ENCODE peak calls at places on chromosomes 12 and 14, in eight cellular contexts. One of them, this sample, is unnamed.

GRCh38 chr14:24415421-24416253 is 13.8 kb downstream of the CBLN3 start:
- DNase-seq in IMR-90: no peak
- DNase-seq in upper lobe of left lung: peak; percentile 8
- DNase-seq in psoas muscle: no peak
- DNase-seq in sigmoid colon: no peak
- DNase-seq in retinal pigment epithelial cell: no peak
- DNase-seq in fibroblast of lung: no peak
- DNase-seq in hepatocyte: no peak
- DNase-seq in this sample: no peak

GRCh38 chr12:116891019-116891418 is 9.8 kb upstream of the HRK start:
- DNase-seq in IMR-90: no peak
- DNase-seq in hepatocyte: no peak
- DNase-seq in fibroblast of lung: no peak
- DNase-seq in upper lobe of left lung: no peak
- DNase-seq in psoas muscle: no peak
- DNase-seq in sigmoid colon: no peak
- DNase-seq in retinal pigment epithelial cell: no peak
- DNase-seq in this sample: no peak

GRCh38 chr14:92690171-92691011 is 58.0 kb downstream of the LGMN start:
- DNase-seq in sigmoid colon: peak; percentile 63
- DNase-seq in IMR-90: peak; percentile 59
- DNase-seq in psoas muscle: no peak
- DNase-seq in hepatocyte: peak; percentile 77
- DNase-seq in upper lobe of left lung: peak; percentile 56
- DNase-seq in retinal pigment epithelial cell: no peak
- DNase-seq in fibroblast of lung: peak; percentile 54
- DNase-seq in this sample: no peak

GRCh38 chr14:99181246-99181645 is 90.8 kb downstream of the BCL11B start:
- DNase-seq in hepatocyte: no peak
- DNase-seq in IMR-90: no peak
- DNase-seq in sigmoid colon: no peak
- DNase-seq in retinal pigment epithelial cell: no peak
- DNase-seq in psoas muscle: no peak
- DNase-seq in upper lobe of left lung: no peak
- DNase-seq in fibroblast of lung: no peak
- DNase-seq in this sample: no peak

GRCh38 chr12:34391771-34392581 is 369.7 kb downstream of the ALG10 start:
- DNase-seq in upper lobe of left lung: peak; percentile 8
- DNase-seq in psoas muscle: peak; percentile 12
- DNase-seq in hepatocyte: no peak
- DNase-seq in retinal pigment epithelial cell: no peak
- DNase-seq in IMR-90: no peak
- DNase-seq in fibroblast of lung: no peak
- DNase-seq in sigmoid colon: peak; percentile 55
- DNase-seq in this sample: no peak

GRCh38 chr12:49347307-49348237 is 884 bp downstream of the DNAJC22 start:
- DNase-seq in psoas muscle: peak; percentile 89
- DNase-seq in fibroblast of lung: peak; percentile 89
- DNase-seq in sigmoid colon: peak; percentile 86
- DNase-seq in retinal pigment epithelial cell: peak; percentile 63
- DNase-seq in hepatocyte: peak; percentile 94
- DNase-seq in IMR-90: peak; percentile 89
- DNase-seq in upper lobe of left lung: peak; percentile 68
- DNase-seq in this sample: no peak

GRCh38 chr14:51616256-51616655 is 35.5 kb upstream of the FRMD6 start:
- DNase-seq in psoas muscle: no peak
- DNase-seq in retinal pigment epithelial cell: no peak
- DNase-seq in fibroblast of lung: no peak
- DNase-seq in sigmoid colon: no peak
- DNase-seq in upper lobe of left lung: no peak
- DNase-seq in hepatocyte: no peak
- DNase-seq in IMR-90: peak; percentile 42
- DNase-seq in this sample: no peak

GRCh38 chr12:104825408-104825807 is 132.7 kb downstream of the SLC41A2 start:
- DNase-seq in retinal pigment epithelial cell: no peak
- DNase-seq in psoas muscle: no peak
- DNase-seq in IMR-90: peak; percentile 6
- DNase-seq in upper lobe of left lung: no peak
- DNase-seq in hepatocyte: no peak
- DNase-seq in sigmoid colon: no peak
- DNase-seq in fibroblast of lung: peak; percentile 18
- DNase-seq in this sample: no peak

GRCh38 chr14:100708349-100709217 is 18.1 kb upstream of the DLK1 start:
- DNase-seq in hepatocyte: peak; percentile 84
- DNase-seq in sigmoid colon: peak; percentile 89
- DNase-seq in upper lobe of left lung: peak; percentile 84
- DNase-seq in IMR-90: peak; percentile 22
- DNase-seq in psoas muscle: peak; percentile 75
- DNase-seq in retinal pigment epithelial cell: no peak
- DNase-seq in fibroblast of lung: peak; percentile 74
- DNase-seq in this sample: no peak

GRCh38 chr14:24231263-24232120 is 675 bp downstream of the NEDD8 start:
- DNase-seq in sigmoid colon: no peak
- DNase-seq in hepatocyte: no peak
- DNase-seq in retinal pigment epithelial cell: no peak
- DNase-seq in IMR-90: no peak
- DNase-seq in fibroblast of lung: no peak
- DNase-seq in upper lobe of left lung: no peak
- DNase-seq in psoas muscle: no peak
- DNase-seq in this sample: no peak

GRCh38 chr12:28459481-28459880 is 269.2 kb downstream of the CCDC91 start:
- DNase-seq in sigmoid colon: no peak
- DNase-seq in psoas muscle: no peak
- DNase-seq in fibroblast of lung: no peak
- DNase-seq in upper lobe of left lung: no peak
- DNase-seq in IMR-90: no peak
- DNase-seq in hepatocyte: no peak
- DNase-seq in retinal pigment epithelial cell: no peak
- DNase-seq in this sample: no peak

GRCh38 chr14:85528080-85528881 is 1.7 kb upstream of the FLRT2 start:
- DNase-seq in hepatocyte: peak; percentile 81
- DNase-seq in upper lobe of left lung: no peak
- DNase-seq in retinal pigment epithelial cell: no peak
- DNase-seq in sigmoid colon: peak; percentile 66
- DNase-seq in fibroblast of lung: peak; percentile 93
- DNase-seq in psoas muscle: peak; percentile 38
- DNase-seq in IMR-90: peak; percentile 90
- DNase-seq in this sample: peak; percentile 82

GRCh38 chr14:49934638-49935037 is 41.8 kb downstream of the ARF6 start:
- DNase-seq in fibroblast of lung: peak; percentile 37
- DNase-seq in sigmoid colon: no peak
- DNase-seq in retinal pigment epithelial cell: no peak
- DNase-seq in IMR-90: peak; percentile 19
- DNase-seq in upper lobe of left lung: no peak
- DNase-seq in hepatocyte: no peak
- DNase-seq in psoas muscle: no peak
- DNase-seq in this sample: no peak

GRCh38 chr12:26471560-26471959 is 276.2 kb downstream of the SSPN start:
- DNase-seq in IMR-90: peak; percentile 68
- DNase-seq in fibroblast of lung: peak; percentile 11
- DNase-seq in retinal pigment epithelial cell: no peak
- DNase-seq in upper lobe of left lung: peak; percentile 37
- DNase-seq in psoas muscle: no peak
- DNase-seq in sigmoid colon: no peak
- DNase-seq in hepatocyte: no peak
- DNase-seq in this sample: no peak

GRCh38 chr14:106883218-106883692 is 1356.9 kb downstream of the TMEM121 start:
- DNase-seq in psoas muscle: no peak
- DNase-seq in sigmoid colon: no peak
- DNase-seq in hepatocyte: no peak
- DNase-seq in upper lobe of left lung: no peak
- DNase-seq in retinal pigment epithelial cell: no peak
- DNase-seq in IMR-90: no peak
- DNase-seq in fibroblast of lung: no peak
- DNase-seq in this sample: no peak

GRCh38 chr12:91704446-91704845 is 441.2 kb downstream of the BTG1 start:
- DNase-seq in sigmoid colon: no peak
- DNase-seq in hepatocyte: no peak
- DNase-seq in retinal pigment epithelial cell: peak; percentile 20
- DNase-seq in fibroblast of lung: peak; percentile 37
- DNase-seq in upper lobe of left lung: no peak
- DNase-seq in psoas muscle: no peak
- DNase-seq in IMR-90: peak; percentile 19
- DNase-seq in this sample: no peak

GRCh38 chr14:100735271-100735670 is 8.6 kb downstream of the DLK1 start:
- DNase-seq in fibroblast of lung: no peak
- DNase-seq in psoas muscle: no peak
- DNase-seq in hepatocyte: no peak
- DNase-seq in IMR-90: no peak
- DNase-seq in sigmoid colon: peak; percentile 44
- DNase-seq in retinal pigment epithelial cell: no peak
- DNase-seq in upper lobe of left lung: no peak
- DNase-seq in this sample: no peak

GRCh38 chr12:1373887-1374286 is 220.5 kb downstream of the FBXL14 start:
- DNase-seq in upper lobe of left lung: no peak
- DNase-seq in retinal pigment epithelial cell: no peak
- DNase-seq in fibroblast of lung: peak; percentile 72
- DNase-seq in hepatocyte: no peak
- DNase-seq in psoas muscle: no peak
- DNase-seq in IMR-90: peak; percentile 67
- DNase-seq in sigmoid colon: no peak
- DNase-seq in this sample: peak; percentile 65

DNA sequence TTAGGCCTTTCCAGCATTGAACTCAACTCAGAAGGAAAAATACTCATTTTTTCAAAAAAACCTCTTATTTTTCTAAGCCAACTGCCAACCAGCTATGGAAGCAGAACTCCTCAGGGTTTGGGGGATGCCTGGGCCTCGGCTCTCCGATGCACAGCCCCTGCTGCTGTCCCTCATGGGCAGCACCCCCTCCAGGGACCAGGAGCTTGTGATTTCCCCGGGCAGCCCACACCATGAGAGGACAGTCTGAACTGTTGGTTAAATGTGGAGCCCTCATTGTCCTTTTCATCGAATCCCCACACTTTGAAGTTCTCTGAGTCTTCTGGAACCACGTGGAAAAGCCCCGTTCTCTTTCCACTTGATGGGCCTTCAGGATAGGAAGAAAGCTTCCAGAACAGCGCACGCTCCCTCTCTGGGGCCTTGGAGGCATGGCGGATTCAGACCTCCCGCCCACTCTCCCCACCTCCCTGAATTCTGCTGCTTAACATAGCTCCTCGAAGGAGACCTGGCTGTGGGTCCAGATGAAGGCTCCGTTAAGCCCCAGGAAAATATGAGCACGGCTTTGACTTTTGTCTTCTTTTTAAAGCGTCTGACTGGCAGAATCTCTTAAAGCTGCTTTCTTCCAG is 156.6 kb downstream of the CALM1 start:
- DNase-seq in sigmoid colon: no peak
- DNase-seq in fibroblast of lung: no peak
- DNase-seq in retinal pigment epithelial cell: no peak
- DNase-seq in psoas muscle: no peak
- DNase-seq in hepatocyte: no peak
- DNase-seq in IMR-90: no peak
- DNase-seq in upper lobe of left lung: no peak
- DNase-seq in this sample: no peak
- TF ChIP-seq CTCF in sigmoid colon: no peak
- TF ChIP-seq CTCF in fibroblast of lung: no peak
- TF ChIP-seq CTCF in retinal pigment epithelial cell: no peak
- TF ChIP-seq CTCF in psoas muscle: no peak
- TF ChIP-seq CTCF in hepatocyte: no peak
- TF ChIP-seq CTCF in IMR-90: no peak
- TF ChIP-seq CTCF in upper lobe of left lung: no peak
- TF ChIP-seq CTCF in this sample: no peak

DNA sequence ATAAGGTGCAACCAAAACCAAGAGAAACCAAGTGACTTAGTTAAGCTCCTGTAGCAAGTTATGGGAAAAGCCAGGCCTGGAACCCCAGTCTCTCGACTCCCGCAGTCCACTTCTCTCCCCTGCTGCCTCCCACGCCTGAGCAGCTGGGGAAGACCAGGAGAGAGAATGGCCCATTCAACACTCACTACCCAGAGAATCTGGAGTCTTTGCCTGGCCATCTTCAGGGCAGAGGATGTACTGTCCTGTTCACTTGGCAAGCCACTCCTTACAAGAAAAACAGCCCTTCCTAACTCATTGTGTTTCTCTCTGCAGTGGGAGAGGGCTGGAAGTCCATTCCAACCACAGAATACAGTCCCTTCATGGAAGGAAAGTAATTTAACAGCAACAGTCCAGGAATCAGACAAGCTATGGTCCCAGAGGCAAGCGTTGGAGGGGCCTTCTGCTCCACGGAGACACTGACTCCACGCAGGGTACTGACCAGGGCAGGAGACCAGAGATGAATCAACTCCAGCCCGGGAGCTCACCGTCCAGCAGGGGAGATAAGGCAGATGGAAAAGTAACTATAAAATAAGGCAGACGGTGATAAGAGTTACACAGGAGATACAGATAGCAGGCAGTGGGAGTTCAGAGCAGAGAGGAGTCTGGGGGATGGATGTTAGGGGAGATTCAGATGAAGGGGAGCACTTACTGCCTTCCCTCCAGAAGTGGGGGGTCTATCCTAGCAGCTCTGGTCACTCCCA is 1.6 kb downstream of the PITPNM2 start:
- DNase-seq in retinal pigment epithelial cell: no peak
- DNase-seq in sigmoid colon: no peak
- DNase-seq in fibroblast of lung: no peak
- DNase-seq in upper lobe of left lung: no peak
- DNase-seq in IMR-90: no peak
- DNase-seq in hepatocyte: peak; percentile 38
- DNase-seq in psoas muscle: no peak
- DNase-seq in this sample: no peak
- H3K4me3 ChIP-seq in retinal pigment epithelial cell: no peak overlapping the region
- H3K4me3 ChIP-seq in sigmoid colon: peak overlapping the region; percentile 44
- H3K4me3 ChIP-seq in fibroblast of lung: peak overlapping the region; percentile 78
- H3K4me3 ChIP-seq in upper lobe of left lung: no peak overlapping the region
- H3K4me3 ChIP-seq in IMR-90: peak overlapping the region; percentile 53
- H3K4me3 ChIP-seq in hepatocyte: no peak overlapping the region
- H3K4me3 ChIP-seq in psoas muscle: peak overlapping the region; percentile 90
- H3K4me3 ChIP-seq in this sample: no peak overlapping the region

DNA sequence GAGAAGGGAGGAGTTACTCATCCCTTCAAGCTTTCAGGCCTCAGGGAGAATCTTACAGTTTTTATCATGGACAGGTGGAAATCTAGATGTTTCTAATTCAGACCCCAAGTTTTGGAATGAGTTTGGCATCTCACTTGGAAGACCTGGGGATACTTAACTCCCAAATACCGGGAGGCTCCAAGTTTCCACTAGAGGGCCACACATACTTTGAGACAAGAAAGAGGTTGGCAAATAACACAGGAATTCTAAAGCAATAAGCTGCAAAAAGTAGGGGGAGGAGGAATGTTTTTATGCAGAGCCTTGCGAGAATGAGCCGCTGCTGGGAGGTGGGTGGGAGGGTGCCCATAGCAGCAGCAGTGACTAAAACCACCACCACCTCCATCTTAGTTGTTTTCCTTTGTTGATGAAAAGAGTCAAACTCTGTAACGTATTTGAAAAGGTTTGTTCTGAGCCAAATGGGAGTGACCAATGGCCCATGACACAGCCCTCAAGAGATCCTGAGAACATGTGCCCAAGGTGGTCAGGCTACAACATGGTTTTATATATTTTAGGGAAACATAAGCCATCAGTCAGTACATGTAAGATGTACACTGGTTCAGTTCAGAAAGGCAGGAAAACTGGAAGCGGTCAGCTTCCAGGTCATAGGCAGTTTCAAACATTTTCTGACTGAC is 34.2 kb upstream of the RNASE1 start:
- DNase-seq in psoas muscle: no peak
- DNase-seq in fibroblast of lung: peak; percentile 3
- DNase-seq in retinal pigment epithelial cell: no peak
- DNase-seq in upper lobe of left lung: no peak
- DNase-seq in hepatocyte: peak; percentile 60
- DNase-seq in sigmoid colon: no peak
- DNase-seq in IMR-90: peak; percentile 18
- DNase-seq in this sample: no peak
- TF ChIP-seq CTCF in psoas muscle: peak; percentile 14
- TF ChIP-seq CTCF in fibroblast of lung: peak; percentile 20
- TF ChIP-seq CTCF in retinal pigment epithelial cell: peak; percentile 65
- TF ChIP-seq CTCF in upper lobe of left lung: no peak
- TF ChIP-seq CTCF in hepatocyte: peak; percentile 49
- TF ChIP-seq CTCF in sigmoid colon: no peak
- TF ChIP-seq CTCF in IMR-90: peak; percentile 29
- TF ChIP-seq CTCF in this sample: peak; percentile 53

GRCh38 chr14:68787235-68787727 is 5.6 kb downstream of the ZFP36L1 start:
- DNase-seq in IMR-90: no peak
- DNase-seq in psoas muscle: no peak
- DNase-seq in upper lobe of left lung: no peak
- DNase-seq in sigmoid colon: peak; percentile 85
- DNase-seq in fibroblast of lung: peak; percentile 49
- DNase-seq in hepatocyte: peak; percentile 55
- DNase-seq in retinal pigment epithelial cell: no peak
- DNase-seq in this sample: no peak
- H3K4me3 ChIP-seq in IMR-90: no peak overlapping the region
- H3K4me3 ChIP-seq in psoas muscle: peak overlapping the region; percentile 91
- H3K4me3 ChIP-seq in upper lobe of left lung: no peak overlapping the region
- H3K4me3 ChIP-seq in sigmoid colon: peak overlapping the region; percentile 4
- H3K4me3 ChIP-seq in fibroblast of lung: peak overlapping the region; percentile 100
- H3K4me3 ChIP-seq in hepatocyte: no peak overlapping the region
- H3K4me3 ChIP-seq in retinal pigment epithelial cell: no peak overlapping the region
- H3K4me3 ChIP-seq in this sample: no peak overlapping the region